ENCODE peak calls at places on chromosomes 3 and 15, in nine cellular contexts. One of them, this sample, is unnamed.
A peak's percentile ranks its signal among the peaks of the same experiment; 100 is the strongest.

GRCh38 chr3:142434503-142434902 is 13.3 kb downstream of the XRN1 start:
- DNase-seq in RWPE1: no peak
- DNase-seq in glutamatergic neuron: no peak
- DNase-seq in progenitor cell of endocrine pancreas: no peak
- DNase-seq in fibroblast of lung: no peak
- DNase-seq in AG09319: no peak
- DNase-seq in CD4-positive, alpha-beta T cell: no peak
- DNase-seq in adrenal gland: no peak
- DNase-seq in HFFc6: no peak
- DNase-seq in this sample: no peak

GRCh38 chr3:172885704-172886103 is 135.2 kb downstream of the ECT2 start:
- DNase-seq in HFFc6: no peak
- DNase-seq in RWPE1: no peak
- DNase-seq in CD4-positive, alpha-beta T cell: no peak
- DNase-seq in progenitor cell of endocrine pancreas: no peak
- DNase-seq in AG09319: no peak
- DNase-seq in glutamatergic neuron: no peak
- DNase-seq in fibroblast of lung: no peak
- DNase-seq in adrenal gland: no peak
- DNase-seq in this sample: no peak

GRCh38 chr3:48504051-48504946 is at the start of gene SHISA5:
- DNase-seq in progenitor cell of endocrine pancreas: peak; percentile 37
- DNase-seq in RWPE1: no peak
- DNase-seq in glutamatergic neuron: peak; percentile 72
- DNase-seq in CD4-positive, alpha-beta T cell: peak; percentile 67
- DNase-seq in AG09319: peak; percentile 46
- DNase-seq in adrenal gland: peak; percentile 71
- DNase-seq in HFFc6: peak; percentile 25
- DNase-seq in fibroblast of lung: peak; percentile 79
- DNase-seq in this sample: no peak

GRCh38 chr15:79887517-79887916 is 9.3 kb downstream of the MTHFS start:
- DNase-seq in adrenal gland: no peak
- DNase-seq in CD4-positive, alpha-beta T cell: no peak
- DNase-seq in HFFc6: no peak
- DNase-seq in AG09319: no peak
- DNase-seq in progenitor cell of endocrine pancreas: no peak
- DNase-seq in fibroblast of lung: peak; percentile 34
- DNase-seq in glutamatergic neuron: no peak
- DNase-seq in RWPE1: no peak
- DNase-seq in this sample: no peak

GRCh38 chr3:141959921-141960554 is 83.6 kb downstream of the ATP1B3 start:
- DNase-seq in fibroblast of lung: peak; percentile 80
- DNase-seq in CD4-positive, alpha-beta T cell: no peak
- DNase-seq in adrenal gland: no peak
- DNase-seq in HFFc6: peak; percentile 73
- DNase-seq in AG09319: no peak
- DNase-seq in glutamatergic neuron: no peak
- DNase-seq in RWPE1: peak; percentile 82
- DNase-seq in progenitor cell of endocrine pancreas: no peak
- DNase-seq in this sample: no peak

GRCh38 chr15:82540055-82540983 is at the start of gene RPS17:
- DNase-seq in CD4-positive, alpha-beta T cell: peak; percentile 99
- DNase-seq in adrenal gland: peak; percentile 97
- DNase-seq in RWPE1: peak; percentile 99
- DNase-seq in HFFc6: peak; percentile 92
- DNase-seq in AG09319: peak; percentile 92
- DNase-seq in glutamatergic neuron: peak; percentile 98
- DNase-seq in fibroblast of lung: peak; percentile 93
- DNase-seq in progenitor cell of endocrine pancreas: peak; percentile 97
- DNase-seq in this sample: peak; percentile 86

GRCh38 chr3:139332092-139332491 is 11.7 kb upstream of the MRPS22 start:
- DNase-seq in fibroblast of lung: no peak
- DNase-seq in AG09319: no peak
- DNase-seq in glutamatergic neuron: no peak
- DNase-seq in adrenal gland: no peak
- DNase-seq in progenitor cell of endocrine pancreas: no peak
- DNase-seq in HFFc6: no peak
- DNase-seq in RWPE1: no peak
- DNase-seq in CD4-positive, alpha-beta T cell: no peak
- DNase-seq in this sample: no peak

GRCh38 chr3:146300756-146301155 is 49.9 kb upstream of the PLSCR4 start:
- DNase-seq in RWPE1: no peak
- DNase-seq in CD4-positive, alpha-beta T cell: no peak
- DNase-seq in progenitor cell of endocrine pancreas: no peak
- DNase-seq in AG09319: no peak
- DNase-seq in fibroblast of lung: no peak
- DNase-seq in adrenal gland: no peak
- DNase-seq in glutamatergic neuron: no peak
- DNase-seq in HFFc6: no peak
- DNase-seq in this sample: no peak

GRCh38 chr15:56208641-56209155 is 35.0 kb downstream of the RFX7 start:
- DNase-seq in progenitor cell of endocrine pancreas: no peak
- DNase-seq in HFFc6: no peak
- DNase-seq in glutamatergic neuron: no peak
- DNase-seq in AG09319: peak; percentile 11
- DNase-seq in fibroblast of lung: peak; percentile 57
- DNase-seq in CD4-positive, alpha-beta T cell: no peak
- DNase-seq in RWPE1: no peak
- DNase-seq in adrenal gland: no peak
- DNase-seq in this sample: no peak

GRCh38 chr3:5768546-5768945 is 581.0 kb downstream of the EDEM1 start:
- DNase-seq in CD4-positive, alpha-beta T cell: no peak
- DNase-seq in progenitor cell of endocrine pancreas: no peak
- DNase-seq in AG09319: no peak
- DNase-seq in HFFc6: no peak
- DNase-seq in RWPE1: no peak
- DNase-seq in adrenal gland: no peak
- DNase-seq in glutamatergic neuron: no peak
- DNase-seq in fibroblast of lung: no peak
- DNase-seq in this sample: no peak

GRCh38 chr15:67521770-67522568 is 1.0 kb downstream of the C15orf61 start:
- DNase-seq in progenitor cell of endocrine pancreas: no peak
- DNase-seq in CD4-positive, alpha-beta T cell: no peak
- DNase-seq in RWPE1: no peak
- DNase-seq in HFFc6: peak; percentile 57
- DNase-seq in fibroblast of lung: peak; percentile 44
- DNase-seq in AG09319: no peak
- DNase-seq in glutamatergic neuron: no peak
- DNase-seq in adrenal gland: no peak
- DNase-seq in this sample: no peak

GRCh38 chr3:72380193-72380592 is 468.1 kb downstream of the SHQ1 start:
- DNase-seq in HFFc6: peak; percentile 50
- DNase-seq in AG09319: peak; percentile 8
- DNase-seq in fibroblast of lung: peak; percentile 48
- DNase-seq in RWPE1: peak; percentile 38
- DNase-seq in CD4-positive, alpha-beta T cell: no peak
- DNase-seq in progenitor cell of endocrine pancreas: no peak
- DNase-seq in adrenal gland: no peak
- DNase-seq in glutamatergic neuron: no peak
- DNase-seq in this sample: no peak

GRCh38 chr3:156782921-156783320 is 43.2 kb upstream of the LEKR1 start:
- DNase-seq in RWPE1: no peak
- DNase-seq in fibroblast of lung: peak; percentile 18
- DNase-seq in progenitor cell of endocrine pancreas: no peak
- DNase-seq in glutamatergic neuron: no peak
- DNase-seq in HFFc6: no peak
- DNase-seq in adrenal gland: no peak
- DNase-seq in AG09319: no peak
- DNase-seq in CD4-positive, alpha-beta T cell: no peak
- DNase-seq in this sample: no peak

GRCh38 chr3:143206955-143207337 is 87.4 kb downstream of the CHST2 start:
- DNase-seq in HFFc6: no peak
- DNase-seq in AG09319: no peak
- DNase-seq in adrenal gland: no peak
- DNase-seq in progenitor cell of endocrine pancreas: no peak
- DNase-seq in fibroblast of lung: no peak
- DNase-seq in RWPE1: no peak
- DNase-seq in glutamatergic neuron: no peak
- DNase-seq in CD4-positive, alpha-beta T cell: no peak
- DNase-seq in this sample: no peak

GRCh38 chr3:129936757-129937156 is 37.8 kb upstream of the TRH start:
- DNase-seq in CD4-positive, alpha-beta T cell: no peak
- DNase-seq in adrenal gland: peak; percentile 53
- DNase-seq in RWPE1: peak; percentile 13
- DNase-seq in progenitor cell of endocrine pancreas: no peak
- DNase-seq in glutamatergic neuron: no peak
- DNase-seq in AG09319: peak; percentile 42
- DNase-seq in HFFc6: peak; percentile 68
- DNase-seq in fibroblast of lung: peak; percentile 92
- DNase-seq in this sample: peak; percentile 12

GRCh38 chr15:45121020-45121419 is 6.9 kb downstream of the DUOXA2 start:
- DNase-seq in AG09319: no peak
- DNase-seq in HFFc6: no peak
- DNase-seq in RWPE1: no peak
- DNase-seq in adrenal gland: no peak
- DNase-seq in glutamatergic neuron: no peak
- DNase-seq in fibroblast of lung: no peak
- DNase-seq in CD4-positive, alpha-beta T cell: no peak
- DNase-seq in progenitor cell of endocrine pancreas: no peak
- DNase-seq in this sample: no peak

GRCh38 chr15:27091270-27091940 is 120.4 kb downstream of the GABRG3 start:
- DNase-seq in AG09319: no peak
- DNase-seq in HFFc6: no peak
- DNase-seq in CD4-positive, alpha-beta T cell: no peak
- DNase-seq in progenitor cell of endocrine pancreas: no peak
- DNase-seq in adrenal gland: no peak
- DNase-seq in RWPE1: no peak
- DNase-seq in fibroblast of lung: peak; percentile 91
- DNase-seq in glutamatergic neuron: no peak
- DNase-seq in this sample: no peak

DNA sequence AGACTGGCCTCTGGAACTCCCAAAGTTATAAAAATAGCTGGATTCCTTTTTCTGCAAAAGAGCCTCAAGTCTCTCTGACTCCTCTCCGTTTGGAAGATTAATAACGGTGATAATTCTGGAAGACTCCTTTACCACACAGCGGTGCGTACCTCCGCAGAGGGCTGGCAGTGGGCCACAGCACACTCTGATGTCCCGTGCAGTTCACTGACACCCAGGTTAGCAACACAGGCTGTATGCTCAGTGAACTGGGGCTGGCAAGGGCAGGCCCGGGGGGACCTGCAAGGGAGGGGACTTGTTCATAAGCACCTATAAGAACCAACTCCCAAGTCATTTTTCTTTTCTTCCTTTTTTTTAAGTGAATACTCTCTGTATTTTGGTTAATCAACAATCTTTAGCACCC is 120.3 kb upstream of the TJP1 start:
- DNase-seq in RWPE1: no peak
- DNase-seq in HFFc6: no peak
- DNase-seq in AG09319: no peak
- DNase-seq in adrenal gland: no peak
- DNase-seq in glutamatergic neuron: no peak
- DNase-seq in fibroblast of lung: no peak
- DNase-seq in progenitor cell of endocrine pancreas: no peak
- DNase-seq in CD4-positive, alpha-beta T cell: no peak
- DNase-seq in this sample: no peak
- TF ChIP-seq CTCF in RWPE1: no peak
- TF ChIP-seq CTCF in HFFc6: no peak
- TF ChIP-seq CTCF in AG09319: no peak
- TF ChIP-seq CTCF in adrenal gland: no peak
- TF ChIP-seq CTCF in glutamatergic neuron: no peak
- TF ChIP-seq CTCF in fibroblast of lung: no peak
- TF ChIP-seq CTCF in progenitor cell of endocrine pancreas: no peak
- TF ChIP-seq CTCF in CD4-positive, alpha-beta T cell: no peak
- TF ChIP-seq CTCF in this sample: no peak

GRCh38 chr3:134371542-134372324 is 2.5 kb downstream of the AMOTL2 start:
- DNase-seq in fibroblast of lung: peak; percentile 65
- DNase-seq in progenitor cell of endocrine pancreas: no peak
- DNase-seq in glutamatergic neuron: no peak
- DNase-seq in RWPE1: no peak
- DNase-seq in AG09319: no peak
- DNase-seq in CD4-positive, alpha-beta T cell: no peak
- DNase-seq in adrenal gland: no peak
- DNase-seq in HFFc6: peak; percentile 52
- DNase-seq in this sample: no peak
- TF ChIP-seq CTCF in fibroblast of lung: no peak
- TF ChIP-seq CTCF in progenitor cell of endocrine pancreas: no peak
- TF ChIP-seq CTCF in glutamatergic neuron: no peak
- TF ChIP-seq CTCF in RWPE1: no peak
- TF ChIP-seq CTCF in AG09319: no peak
- TF ChIP-seq CTCF in CD4-positive, alpha-beta T cell: no peak
- TF ChIP-seq CTCF in adrenal gland: no peak
- TF ChIP-seq CTCF in HFFc6: peak; percentile 40
- TF ChIP-seq CTCF in this sample: no peak

DNA sequence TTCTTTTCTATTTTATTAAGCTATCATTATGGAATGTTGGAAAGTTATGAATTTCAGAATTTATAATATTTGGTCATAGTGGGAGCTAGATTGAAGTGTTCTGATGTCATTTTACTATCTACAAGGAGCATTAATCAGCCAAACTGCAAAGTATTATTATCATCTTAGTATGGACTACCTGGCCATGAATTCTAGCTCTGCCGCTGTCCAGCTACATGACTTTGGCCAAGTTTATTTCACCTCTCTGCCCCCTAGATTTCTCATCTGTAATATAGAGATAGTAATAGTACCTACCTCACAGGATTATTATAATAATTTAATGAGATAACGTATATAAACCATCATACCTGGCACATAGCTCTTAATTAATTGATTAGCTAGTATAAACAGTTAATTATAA is 27.8 kb upstream of the ABHD10 start:
- DNase-seq in CD4-positive, alpha-beta T cell: no peak
- DNase-seq in AG09319: no peak
- DNase-seq in progenitor cell of endocrine pancreas: no peak
- DNase-seq in glutamatergic neuron: no peak
- DNase-seq in RWPE1: no peak
- DNase-seq in adrenal gland: no peak
- DNase-seq in fibroblast of lung: no peak
- DNase-seq in HFFc6: no peak
- DNase-seq in this sample: no peak
- TF ChIP-seq CTCF in CD4-positive, alpha-beta T cell: no peak
- TF ChIP-seq CTCF in AG09319: no peak
- TF ChIP-seq CTCF in progenitor cell of endocrine pancreas: no peak
- TF ChIP-seq CTCF in glutamatergic neuron: no peak
- TF ChIP-seq CTCF in RWPE1: no peak
- TF ChIP-seq CTCF in adrenal gland: no peak
- TF ChIP-seq CTCF in fibroblast of lung: no peak
- TF ChIP-seq CTCF in HFFc6: no peak
- TF ChIP-seq CTCF in this sample: no peak

DNA sequence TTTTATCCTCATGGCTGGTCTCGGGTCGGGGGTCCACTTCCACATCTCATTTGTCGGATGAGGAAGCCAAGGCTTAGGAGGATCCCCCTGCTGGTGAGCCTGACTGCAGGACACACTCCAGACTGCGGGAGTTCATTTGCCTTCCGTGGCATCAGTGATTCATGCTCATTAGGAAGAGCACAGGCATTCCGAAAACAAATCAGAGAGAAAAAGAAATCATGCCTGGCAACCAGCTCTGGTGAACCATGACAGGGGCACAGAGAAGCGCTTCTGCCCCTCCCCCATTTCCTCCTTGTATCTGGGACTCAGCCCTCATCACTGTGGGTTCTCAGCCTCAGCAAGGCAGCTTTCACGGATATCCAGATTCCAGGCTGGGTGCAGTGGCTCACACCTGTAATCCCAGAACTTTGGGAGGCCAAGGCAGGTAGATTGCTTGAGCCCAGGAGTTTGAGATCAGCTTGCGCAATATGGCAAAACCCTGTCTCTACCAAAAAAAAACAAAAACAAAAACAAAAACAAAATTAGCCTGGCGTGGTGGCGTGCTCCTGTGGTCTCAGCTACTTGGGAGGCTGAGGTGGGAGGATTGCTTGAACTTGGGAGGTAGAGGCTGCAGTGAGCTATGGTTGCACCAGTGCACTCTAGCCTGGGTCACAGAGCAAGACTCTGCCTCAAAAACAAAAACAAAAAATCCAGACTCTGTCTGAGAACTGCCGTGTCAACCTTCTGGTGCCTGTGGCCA is 28.4 kb downstream of the IRAK2 start:
- DNase-seq in glutamatergic neuron: no peak
- DNase-seq in CD4-positive, alpha-beta T cell: peak; percentile 61
- DNase-seq in RWPE1: peak; percentile 57
- DNase-seq in fibroblast of lung: peak; percentile 93
- DNase-seq in progenitor cell of endocrine pancreas: no peak
- DNase-seq in adrenal gland: peak; percentile 83
- DNase-seq in HFFc6: peak; percentile 95
- DNase-seq in AG09319: peak; percentile 91
- DNase-seq in this sample: no peak
- TF ChIP-seq CTCF in glutamatergic neuron: peak; percentile 11
- TF ChIP-seq CTCF in CD4-positive, alpha-beta T cell: no peak
- TF ChIP-seq CTCF in RWPE1: no peak
- TF ChIP-seq CTCF in fibroblast of lung: peak; percentile 42
- TF ChIP-seq CTCF in progenitor cell of endocrine pancreas: peak; percentile 30
- TF ChIP-seq CTCF in adrenal gland: peak; percentile 48
- TF ChIP-seq CTCF in HFFc6: peak; percentile 85
- TF ChIP-seq CTCF in AG09319: peak; percentile 86
- TF ChIP-seq CTCF in this sample: peak; percentile 67